ENCODE peak calls at places on chromosomes 16 and 17, in four cellular contexts. L is NCI-H1092 treated with DMSO at 0.1 percent for 48 hours; T is stimulated activated CD4-positive, alpha-beta T cell treated with anti-CD3 and anti-CD28 coated beads, TNF-alpha, amount 100 ng/mL, for 24 hours; J is HFFc6. A is an unnamed sample.

GRCh38 chr16:14384745-14385144 is 245.3 kb downstream of the PARN start:
- DNase-seq in L (no peak), T (no peak), J (no peak), A (no peak)

GRCh38 chr16:54817432-54817831 is 113.2 kb upstream of the IRX5 start:
- DNase-seq in L (peak; percentile 41), T (no peak), J (peak; percentile 5), A (no peak)

GRCh38 chr16:2056681-2057407 is 9.1 kb downstream of the TSC2 start:
- DNase-seq in L (no peak), T (no peak), J (no peak), A (no peak)

GRCh38 chr17:82366749-82367148 is 4.8 kb upstream of the UTS2R start:
- DNase-seq in L (peak; percentile 6), T (no peak), J (no peak), A (no peak)

GRCh38 chr17:12429125-12429524 is 236.6 kb upstream of the MYOCD start:
- DNase-seq in L (no peak), T (no peak), J (no peak), A (no peak)

GRCh38 chr17:67151717-67152116 is 93.3 kb downstream of the HELZ start:
- DNase-seq in L (no peak), T (no peak), J (peak; percentile 72), A (no peak)

GRCh38 chr16:25636662-25637061 is 55.1 kb upstream of the HS3ST4 start:
- DNase-seq in L (no peak), T (no peak), J (no peak), A (no peak)

GRCh38 chr16:53055603-53056527 is 1.1 kb downstream of the CHD9 start:
- DNase-seq in L (no peak), T (no peak), J (peak; percentile 69), A (peak; percentile 41)

GRCh38 chr16:54921229-54921824 is 9.3 kb upstream of the IRX5 start:
- DNase-seq in L (peak; percentile 61), T (no peak), J (no peak), A (no peak)

GRCh38 chr17:78142113-78142861 is 3.9 kb upstream of the C17orf99 start:
- DNase-seq in L (no peak), T (no peak), J (peak; percentile 34), A (no peak)

GRCh38 chr16:49473131-49473530 is 99.5 kb downstream of the C16orf78 start:
- DNase-seq in L (no peak), T (no peak), J (no peak), A (no peak)

GRCh38 chr16:63613701-63614100 is 1508.2 kb downstream of the CDH11 start:
- DNase-seq in L (no peak), T (no peak), J (no peak), A (no peak)

GRCh38 chr17:1541367-1541904 is 21.2 kb downstream of the PITPNA start:
- DNase-seq in L (no peak), T (no peak), J (no peak), A (no peak)

GRCh38 chr17:77771587-77771986 is 186.9 kb upstream of the TNRC6C start:
- DNase-seq in L (no peak), T (no peak), J (no peak), A (no peak)

GRCh38 chr17:145671-146541 is 8.5 kb downstream of the SCGB1C2 start:
- DNase-seq in L (no peak), T (no peak), J (no peak), A (no peak)

GRCh38 chr17:45136846-45137560 is 1.5 kb downstream of the ACBD4 start:
- DNase-seq in L (no peak), T (no peak), J (no peak), A (no peak)

GRCh38 chr16:57892041-57892440 is 78.9 kb downstream of the CNGB1 start:
- DNase-seq in L (no peak), T (no peak), J (peak; percentile 34), A (no peak)

GRCh38 chr16:88385831-88386815 is 3.4 kb downstream of the ZNF469 start:
- DNase-seq in L (no peak), T (no peak), J (no peak), A (no peak)

GRCh38 chr17:60716766-60717165 is 39.1 kb downstream of the BCAS3 start:
- DNase-seq in L (no peak), T (no peak), J (no peak), A (no peak)

GRCh38 chr17:1241904-1242303 is 28.3 kb upstream of the BHLHA9 start:
- DNase-seq in L (peak; percentile 87), T (no peak), J (no peak), A (no peak)

GRCh38 chr16:23803591-23804123 is 32.1 kb upstream of the PRKCB start:
- DNase-seq in L (peak; percentile 38), T (peak; percentile 54), J (peak; percentile 16), A (no peak)

GRCh38 chr17:35788504-35788998 is 6.9 kb downstream of the MMP28 start:
- DNase-seq in L (no peak), T (no peak), J (peak; percentile 89), A (no peak)

GRCh38 chr16:88527186-88527936 is 42.8 kb upstream of the ZC3H18 start:
- DNase-seq in L (peak; percentile 28), T (peak; percentile 41), J (peak; percentile 4), A (peak; percentile 80)

GRCh38 chr16:22763655-22764054 is 50.3 kb upstream of the HS3ST2 start:
- DNase-seq in L (no peak), T (no peak), J (no peak), A (no peak)